ENCODE peak calls at places on chromosomes 4 and X, in ten cellular contexts. I, S, R, Y, K, H, Q, W, D and X are unnamed samples.

GRCh38 chr4:169900241-169900845 is 125.9 kb downstream of the MFAP3L start:
- DNase-seq in I (no peak), S (no peak), R (no peak), Y (peak), K (no peak), H (no peak), Q (no peak), W (no peak), D (no peak), X (no peak)

GRCh38 chr4:111537861-111538260 is 607.4 kb upstream of the FAM241A start:
- DNase-seq in I (no peak), S (no peak), R (no peak), Y (no peak), K (no peak), H (no peak), Q (no peak), W (peak), D (no peak), X (peak)

GRCh38 chrX:121258545-121258944 is 211.1 kb downstream of the GLUD2 start:
- DNase-seq in I (no peak), S (no peak), R (no peak), Y (no peak), K (no peak), H (no peak), Q (no peak), W (no peak), D (no peak), X (no peak)

GRCh38 chrX:26925088-26925487 is 538.1 kb downstream of the PPP4R3C start:
- DNase-seq in I (no peak), S (no peak), R (no peak), Y (peak), K (no peak), H (no peak), Q (no peak), W (peak), D (no peak), X (no peak)

GRCh38 chr4:78476108-78476704 is 75.4 kb upstream of the ANXA3 start:
- DNase-seq in I (no peak), S (no peak), R (no peak), Y (no peak), K (no peak), H (no peak), Q (no peak), W (no peak), D (no peak), X (no peak)

GRCh38 chr4:83489711-83490326 is 4.9 kb upstream of the ABRAXAS1 start:
- DNase-seq in I (no peak), S (no peak), R (no peak), Y (no peak), K (no peak), H (no peak), Q (peak), W (no peak), D (peak), X (no peak)

GRCh38 chr4:6201580-6202091 is 1.3 kb upstream of the JAKMIP1 start:
- DNase-seq in I (no peak), S (no peak), R (no peak), Y (no peak), K (no peak), H (no peak), Q (no peak), W (no peak), D (peak), X (no peak)

GRCh38 chr4:1092983-1093361 is 20.4 kb downstream of the RNF212 start:
- DNase-seq in I (no peak), S (no peak), R (no peak), Y (no peak), K (no peak), H (no peak), Q (no peak), W (no peak), D (no peak), X (no peak)

GRCh38 chr4:185599844-185600243 is 64.5 kb upstream of the PDLIM3 start:
- DNase-seq in I (no peak), S (no peak), R (no peak), Y (no peak), K (no peak), H (no peak), Q (no peak), W (no peak), D (no peak), X (no peak)

GRCh38 chr4:83107636-83108035 is 6.9 kb downstream of the PLAC8 start:
- DNase-seq in I (no peak), S (no peak), R (no peak), Y (no peak), K (no peak), H (no peak), Q (no peak), W (no peak), D (no peak), X (no peak)

GRCh38 chrX:30653415-30654131 is at the start of gene GK:
- DNase-seq in I (no peak), S (peak), R (peak), Y (peak), K (no peak), H (no peak), Q (peak), W (peak), D (peak), X (peak)

GRCh38 chr4:1597021-1597931 is 86.8 kb downstream of the FAM53A start:
- DNase-seq in I (no peak), S (no peak), R (no peak), Y (no peak), K (no peak), H (peak), Q (no peak), W (no peak), D (no peak), X (no peak)

GRCh38 chr4:153223935-153224334 is 19.7 kb downstream of the TRIM2 start:
- DNase-seq in I (no peak), S (no peak), R (no peak), Y (peak), K (no peak), H (no peak), Q (no peak), W (peak), D (no peak), X (peak)

GRCh38 chr4:924107-925096 is 7.7 kb downstream of the GAK start:
- DNase-seq in I (no peak), S (no peak), R (no peak), Y (peak), K (no peak), H (no peak), Q (no peak), W (peak), D (peak), X (no peak)

GRCh38 chrX:63747331-63747730 is 37.7 kb downstream of the ARHGEF9 start:
- DNase-seq in I (no peak), S (no peak), R (no peak), Y (peak), K (no peak), H (no peak), Q (no peak), W (peak), D (no peak), X (no peak)

GRCh38 chr4:168787801-168788200 is 222.3 kb downstream of the CBR4 start:
- DNase-seq in I (no peak), S (no peak), R (no peak), Y (no peak), K (no peak), H (no peak), Q (no peak), W (no peak), D (no peak), X (no peak)

GRCh38 chrX:9884031-9884779 is 83.0 kb upstream of the CLDN34 start:
- DNase-seq in I (no peak), S (no peak), R (no peak), Y (no peak), K (no peak), H (no peak), Q (no peak), W (no peak), D (no peak), X (no peak)

GRCh38 chr4:149534779-149535178 is 280.9 kb downstream of the IQCM start:
- DNase-seq in I (no peak), S (no peak), R (no peak), Y (no peak), K (no peak), H (no peak), Q (no peak), W (no peak), D (no peak), X (no peak)

GRCh38 chr4:5051210-5051691 is at the start of gene STK32B:
- DNase-seq in I (no peak), S (no peak), R (no peak), Y (peak), K (peak), H (no peak), Q (peak), W (peak), D (peak), X (peak)

GRCh38 chrX:140933056-140933455 is 69.3 kb upstream of the SPANXB1 start:
- DNase-seq in I (no peak), S (no peak), R (no peak), Y (no peak), K (no peak), H (no peak), Q (no peak), W (no peak), D (no peak), X (no peak)

GRCh38 chrX:12138366-12139313 is at the start of gene FRMPD4:
- DNase-seq in I (no peak), S (no peak), R (no peak), Y (no peak), K (no peak), H (peak), Q (no peak), W (no peak), D (peak), X (peak)

GRCh38 chr4:13159041-13159620 is 325.0 kb downstream of the RAB28 start:
- DNase-seq in I (no peak), S (no peak), R (no peak), Y (peak), K (no peak), H (no peak), Q (no peak), W (peak), D (no peak), X (no peak)

GRCh38 chrX:101051153-101051548 is 760 bp downstream of the TRMT2B start:
- DNase-seq in I (no peak), S (no peak), R (no peak), Y (no peak), K (no peak), H (no peak), Q (no peak), W (no peak), D (no peak), X (no peak)

GRCh38 chr4:140094701-140095420 is 59.1 kb downstream of the MAML3 start:
- DNase-seq in I (no peak), S (peak), R (no peak), Y (peak), K (no peak), H (peak), Q (no peak), W (no peak), D (no peak), X (peak)

GRCh38 chr4:2615821-2616220 is 79.4 kb downstream of the FAM193A start:
- DNase-seq in I (no peak), S (no peak), R (no peak), Y (no peak), K (no peak), H (no peak), Q (no peak), W (no peak), D (no peak), X (no peak)

GRCh38 chr4:53281438-53281837 is 84.4 kb downstream of the SCFD2 start:
- DNase-seq in I (no peak), S (no peak), R (no peak), Y (no peak), K (no peak), H (no peak), Q (no peak), W (no peak), D (no peak), X (no peak)

GRCh38 chrX:55754861-55755294 is 37.3 kb downstream of the RRAGB start:
- DNase-seq in I (no peak), S (no peak), R (no peak), Y (no peak), K (no peak), H (no peak), Q (no peak), W (no peak), D (no peak), X (no peak)

GRCh38 chr4:89509708-89510269 is 202.2 kb upstream of the GPRIN3 start:
- DNase-seq in I (no peak), S (no peak), R (no peak), Y (peak), K (no peak), H (no peak), Q (no peak), W (peak), D (no peak), X (no peak)

GRCh38 chr4:185467101-185467500 is 4.4 kb downstream of the CCDC110 start:
- DNase-seq in I (no peak), S (no peak), R (no peak), Y (no peak), K (no peak), H (no peak), Q (no peak), W (peak), D (no peak), X (no peak)

GRCh38 chr4:78336093-78336943 is 215.3 kb upstream of the ANXA3 start:
- DNase-seq in I (no peak), S (no peak), R (no peak), Y (no peak), K (no peak), H (no peak), Q (no peak), W (peak), D (no peak), X (peak)

GRCh38 chr4:187424636-187425035 is 570.9 kb upstream of the ZFP42 start:
- DNase-seq in I (no peak), S (no peak), R (no peak), Y (no peak), K (no peak), H (no peak), Q (no peak), W (no peak), D (no peak), X (no peak)

GRCh38 chrX:2933125-2933900 is 4.2 kb upstream of the ARSD start:
- DNase-seq in I (no peak), S (no peak), R (no peak), Y (no peak), K (no peak), H (no peak), Q (no peak), W (no peak), D (no peak), X (no peak)

GRCh38 chr4:37978509-37978908 is 18.3 kb downstream of the PTTG2 start:
- DNase-seq in I (no peak), S (no peak), R (no peak), Y (peak), K (no peak), H (no peak), Q (no peak), W (no peak), D (no peak), X (no peak)

GRCh38 chrX:134186362-134187121 is 50.4 kb upstream of the CCDC160 start:
- DNase-seq in I (no peak), S (no peak), R (peak), Y (peak), K (no peak), H (no peak), Q (no peak), W (no peak), D (no peak), X (no peak)

GRCh38 chr4:99100876-99101275 is 12.3 kb upstream of the ADH5 start:
- DNase-seq in I (no peak), S (no peak), R (no peak), Y (no peak), K (no peak), H (no peak), Q (no peak), W (no peak), D (no peak), X (no peak)

GRCh38 chrX:24426340-24426913 is 38.7 kb upstream of the PDK3 start:
- DNase-seq in I (no peak), S (no peak), R (no peak), Y (peak), K (no peak), H (no peak), Q (no peak), W (peak), D (no peak), X (no peak)

GRCh38 chr4:153909672-153910071 is 120.8 kb upstream of the SFRP2 start:
- DNase-seq in I (no peak), S (no peak), R (no peak), Y (no peak), K (no peak), H (no peak), Q (no peak), W (no peak), D (no peak), X (no peak)

GRCh38 chrX:7972586-7972985 is 45.4 kb upstream of the PNPLA4 start:
- DNase-seq in I (no peak), S (no peak), R (no peak), Y (no peak), K (no peak), H (no peak), Q (no peak), W (no peak), D (no peak), X (no peak)